ENCODE peak calls at places on chromosomes 2 and 18, in nine cellular contexts. U is breast epithelium, Z is Peyer's patch, E is sigmoid colon, B is H54, W is heart left ventricle, Y is tibial nerve, D is ovary, L is adrenal gland. H is an unnamed sample.

GRCh38 chr2:232890896-232891601 is 21.0 kb downstream of the SNORC start:
- DNase-seq in L (peak), W (no peak), U (peak), Y (peak), E (no peak), Z (peak), B (no peak), D (peak), H (peak)

GRCh38 chr2:1032030-1032429 is 81.4 kb downstream of the SNTG2 start:
- DNase-seq in Z (no peak), D (no peak), B (peak), U (no peak), L (no peak), W (no peak), E (no peak), Y (no peak), H (peak)

GRCh38 chr2:234378440-234378839 is 118.4 kb downstream of the ARL4C start:
- DNase-seq in B (no peak), Z (no peak), E (no peak), W (no peak), U (no peak), L (no peak), Y (no peak), D (no peak), H (no peak)

GRCh38 chr2:164542584-164543021 is 78.7 kb downstream of the GRB14 start:
- DNase-seq in Z (no peak), Y (no peak), W (no peak), D (no peak), E (no peak), L (no peak), U (no peak), B (no peak), H (no peak)

GRCh38 chr2:128838244-128838643 is 519.6 kb upstream of the HS6ST1 start:
- DNase-seq in D (no peak), B (no peak), E (no peak), W (no peak), U (no peak), L (no peak), Z (no peak), Y (no peak), H (no peak)

GRCh38 chr2:98121149-98121548 is 34.2 kb downstream of the VWA3B start:
- DNase-seq in D (no peak), B (no peak), U (no peak), L (no peak), E (no peak), Z (no peak), W (no peak), Y (no peak), H (no peak)

GRCh38 chr2:133379159-133379558 is 189.1 kb downstream of the NCKAP5 start:
- DNase-seq in D (no peak), U (no peak), Z (no peak), E (no peak), Y (no peak), L (no peak), W (no peak), B (no peak), H (no peak)

GRCh38 chr2:184597571-184597980 is 753 bp upstream of the ZNF804A start:
- DNase-seq in U (no peak), E (no peak), B (peak), Y (no peak), L (no peak), D (no peak), Z (peak), W (no peak), H (no peak)

GRCh38 chr2:112593761-112594160 is 9.4 kb downstream of the CHCHD5 start:
- DNase-seq in W (no peak), Y (no peak), B (no peak), Z (no peak), D (no peak), U (no peak), L (no peak), E (no peak), H (no peak)

GRCh38 chr2:148874868-148875341 is at the start of gene KIF5C:
- DNase-seq in U (peak), B (peak), D (peak), L (peak), W (peak), Z (peak), Y (peak), E (peak), H (peak)

GRCh38 chr18:7272268-7273049 is 41.6 kb downstream of the LRRC30 start:
- DNase-seq in U (no peak), Y (peak), W (peak), E (peak), L (peak), B (peak), Z (peak), D (peak), H (peak)

GRCh38 chr2:202375006-202375610 is 1.0 kb upstream of the BMPR2 start:
- DNase-seq in E (peak), Y (peak), B (peak), D (peak), L (peak), U (peak), W (peak), Z (peak), H (peak)

GRCh38 chr18:57137847-57138246 is 9.0 kb upstream of the BOD1L2 start:
- DNase-seq in D (no peak), B (no peak), Y (no peak), L (no peak), E (no peak), U (no peak), W (no peak), Z (no peak), H (no peak)

GRCh38 chr18:62690416-62690815 is 24.9 kb upstream of the PHLPP1 start:
- DNase-seq in U (no peak), L (no peak), Z (no peak), Y (no peak), B (no peak), D (no peak), E (no peak), W (no peak), H (no peak)

GRCh38 chr2:196431957-196432356 is 207.6 kb upstream of the CCDC150 start:
- DNase-seq in L (no peak), B (no peak), U (no peak), D (no peak), Y (no peak), E (no peak), W (no peak), Z (no peak), H (no peak)

GRCh38 chr2:218395456-218395825 is 4.2 kb upstream of the CTDSP1 start:
- DNase-seq in Y (no peak), E (peak), D (no peak), L (peak), W (peak), Z (no peak), B (no peak), U (no peak), H (peak)

GRCh38 chr2:120481446-120482194 is 135.7 kb downstream of the INHBB start:
- DNase-seq in W (no peak), E (peak), Z (peak), D (no peak), L (no peak), Y (no peak), U (peak), B (no peak), H (no peak)

GRCh38 chr2:147100406-147101035 is 744.3 kb upstream of the ACVR2A start:
- DNase-seq in W (no peak), Y (no peak), B (no peak), U (no peak), Z (no peak), L (no peak), D (no peak), E (no peak), H (no peak)

GRCh38 chr2:10375570-10376266 is 72.4 kb downstream of the ODC1 start:
- DNase-seq in Y (no peak), E (no peak), L (no peak), D (no peak), U (no peak), Z (no peak), W (no peak), B (no peak), H (no peak)

GRCh38 chr2:32168513-32168912 is 2.8 kb downstream of the SLC30A6 start:
- DNase-seq in B (no peak), D (no peak), U (no peak), Z (no peak), E (no peak), Y (no peak), L (no peak), W (no peak), H (no peak)

GRCh38 chr2:158473719-158474392 is 17.1 kb downstream of the PKP4 start:
- DNase-seq in E (no peak), D (no peak), B (no peak), L (no peak), Z (no peak), Y (no peak), U (no peak), W (no peak), H (no peak)

GRCh38 chr2:109265369-109265768 is 136.4 kb downstream of the SH3RF3 start:
- DNase-seq in Y (no peak), B (no peak), D (no peak), Z (no peak), E (no peak), W (no peak), U (no peak), L (peak), H (no peak)

GRCh38 chr2:70888389-70888924 is 47.2 kb upstream of the ATP6V1B1 start:
- DNase-seq in U (no peak), W (no peak), D (no peak), L (no peak), B (no peak), Z (no peak), Y (no peak), E (no peak), H (no peak)

GRCh38 chr2:197011777-197012641 is 85.5 kb upstream of the PGAP1 start:
- DNase-seq in B (no peak), E (no peak), D (no peak), U (no peak), Y (no peak), W (no peak), L (no peak), Z (no peak), H (no peak)

GRCh38 chr2:102143450-102143985 is 972 bp downstream of the IL1R1 start:
- DNase-seq in Y (no peak), Z (no peak), W (peak), D (no peak), E (peak), B (no peak), U (no peak), L (peak), H (peak)

GRCh38 chr2:14676371-14676770 is 43.9 kb downstream of the LRATD1 start:
- DNase-seq in L (no peak), E (no peak), Y (no peak), W (no peak), Z (no peak), D (no peak), U (no peak), B (no peak), H (no peak)

GRCh38 chr2:187627153-187627552 is 72.9 kb upstream of the TFPI start:
- DNase-seq in D (no peak), Y (no peak), B (no peak), U (no peak), Z (no peak), W (no peak), E (no peak), L (no peak), H (no peak)

GRCh38 chr2:37766087-37766486 is 94.6 kb upstream of the CDC42EP3 start:
- DNase-seq in B (no peak), U (no peak), L (no peak), E (no peak), Y (no peak), D (no peak), Z (no peak), W (no peak), H (no peak)

GRCh38 chr2:200203381-200203827 is 103.1 kb upstream of the SPATS2L start:
- DNase-seq in U (no peak), Z (no peak), W (no peak), E (no peak), Y (no peak), L (no peak), D (no peak), B (no peak), H (no peak)
- TF ChIP-seq POLR2A in U (no peak), Z (no peak), W (no peak), E (no peak), Y (no peak), L (no peak), D (no peak), B (no peak), H (no peak)

GRCh38 chr2:239308696-239309397 is 92.0 kb downstream of the HDAC4 start:
- DNase-seq in W (no peak), L (peak), Z (peak), D (peak), Y (no peak), U (peak), B (no peak), E (peak), H (peak)
- TF ChIP-seq POLR2A in W (no peak), L (peak), Z (no peak), D (no peak), Y (no peak), U (no peak), B (no peak), E (peak), H (no peak)

GRCh38 chr2:143996974-143997373 is 522.9 kb downstream of the ZEB2 start:
- DNase-seq in L (no peak), Y (no peak), U (no peak), B (no peak), W (no peak), E (no peak), D (no peak), Z (no peak), H (no peak)
- TF ChIP-seq POLR2A in L (no peak), Y (no peak), U (no peak), B (no peak), W (no peak), E (no peak), D (no peak), Z (no peak), H (no peak)

GRCh38 chr2:86140969-86141392 is 34.9 kb downstream of the PTCD3 start:
- DNase-seq in U (no peak), D (no peak), Z (no peak), W (no peak), Y (no peak), E (no peak), B (no peak), L (no peak), H (no peak)
- TF ChIP-seq POLR2A in U (no peak), D (no peak), Z (no peak), W (no peak), Y (no peak), E (no peak), B (no peak), L (no peak), H (no peak)

DNA sequence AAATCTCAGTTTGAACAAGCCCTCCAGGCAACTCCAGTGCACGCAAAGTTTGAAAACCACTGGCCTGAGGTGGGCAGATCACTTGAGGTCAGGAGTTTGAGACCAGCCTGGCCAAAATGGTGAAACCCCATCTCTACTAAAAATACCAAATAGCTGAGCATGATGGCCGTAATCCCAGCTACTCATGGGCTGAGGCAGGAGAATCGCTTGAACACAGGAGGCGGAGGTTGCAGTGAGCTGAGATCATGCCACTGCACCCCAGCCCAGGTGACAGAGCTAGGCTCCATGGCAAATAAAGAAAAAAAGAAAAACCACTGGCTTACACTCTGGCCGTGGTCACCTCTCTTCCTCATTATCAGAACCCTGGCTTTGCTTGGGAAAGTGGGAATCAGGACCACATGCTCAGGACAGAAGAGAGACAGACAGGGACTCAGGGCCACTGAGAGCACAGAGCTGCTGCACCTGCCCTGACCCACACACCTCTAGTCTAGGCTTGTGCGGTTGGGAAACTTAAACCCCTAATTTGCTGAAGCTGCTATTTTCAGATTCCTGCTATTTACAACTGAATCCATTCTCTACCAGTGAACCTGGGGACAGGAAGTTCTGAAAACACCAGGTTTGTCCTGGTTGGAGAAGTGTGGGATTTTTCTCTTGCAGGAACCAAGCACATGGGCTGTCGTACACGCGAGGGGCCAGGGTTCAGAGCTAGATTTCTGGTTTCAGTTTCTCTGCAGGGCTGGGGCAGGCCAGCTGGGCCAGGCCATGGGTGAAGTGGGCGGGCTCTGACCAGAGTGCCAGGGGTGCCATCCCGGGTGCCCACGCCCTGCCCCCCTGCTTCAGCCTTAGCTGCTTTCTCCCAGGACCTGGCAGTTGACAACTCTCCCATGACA is 51.6 kb upstream of the SLC1A4 start:
- DNase-seq in D (no peak), Z (peak), E (no peak), W (peak), B (no peak), Y (no peak), L (peak), U (no peak), H (peak)
- TF ChIP-seq POLR2A in D (no peak), Z (no peak), E (no peak), W (no peak), B (no peak), Y (no peak), L (peak), U (no peak), H (peak)

GRCh38 chr2:201260302-201260800 is at the start of gene CASP8:
- DNase-seq in D (peak), W (peak), Y (no peak), B (no peak), E (no peak), Z (no peak), L (peak), U (no peak), H (peak)
- TF ChIP-seq POLR2A in D (no peak), W (no peak), Y (no peak), B (no peak), E (no peak), Z (peak), L (no peak), U (no peak), H (no peak)

DNA sequence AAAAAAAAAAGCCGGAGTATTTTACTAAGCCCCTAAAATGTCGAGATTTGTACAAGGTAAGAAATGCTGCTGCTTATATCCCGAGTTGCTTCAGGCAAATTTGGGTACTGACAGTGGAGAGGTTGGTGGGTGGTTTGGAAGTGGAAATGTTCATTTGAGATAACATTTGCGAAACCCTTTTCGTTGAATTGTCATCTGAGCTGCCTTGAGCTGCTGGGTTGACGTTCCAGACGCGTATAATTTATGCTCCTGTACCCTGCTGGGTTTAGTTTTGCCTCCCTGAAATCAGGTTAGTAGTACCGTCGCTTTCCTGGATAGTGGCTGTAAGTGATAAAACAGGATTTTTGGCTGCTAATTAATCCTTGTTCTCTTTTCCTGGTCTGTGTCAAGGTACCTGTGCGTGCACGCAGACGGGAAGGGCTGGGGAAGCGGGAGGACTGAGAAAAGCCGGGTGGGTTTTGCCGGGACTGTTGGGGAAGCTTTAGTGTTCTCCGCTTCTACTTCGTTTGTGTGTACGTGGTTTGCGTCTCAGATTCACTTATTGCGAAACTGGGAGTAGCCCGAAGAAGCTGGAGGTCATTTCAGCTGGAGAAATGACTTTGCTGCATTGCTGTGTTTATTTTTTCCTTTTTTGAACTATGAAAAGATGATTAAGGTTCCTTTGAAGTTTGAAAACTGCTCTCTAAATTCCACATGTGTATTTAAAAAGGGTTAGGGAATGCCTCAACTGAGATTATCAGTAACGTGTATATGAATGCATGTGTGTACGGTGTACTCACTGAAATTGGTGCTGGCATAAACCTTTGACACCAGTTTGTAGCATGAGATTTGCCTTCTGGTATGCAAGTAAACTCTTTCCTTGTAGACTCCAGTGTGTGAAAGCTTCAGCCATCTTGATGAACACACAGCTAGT is 709 bp downstream of the UGP2 start:
- DNase-seq in B (no peak), Z (peak), W (peak), L (peak), U (no peak), Y (peak), E (peak), D (peak), H (no peak)
- TF ChIP-seq POLR2A in B (no peak), Z (peak), W (no peak), L (peak), U (no peak), Y (peak), E (peak), D (peak), H (peak)

DNA sequence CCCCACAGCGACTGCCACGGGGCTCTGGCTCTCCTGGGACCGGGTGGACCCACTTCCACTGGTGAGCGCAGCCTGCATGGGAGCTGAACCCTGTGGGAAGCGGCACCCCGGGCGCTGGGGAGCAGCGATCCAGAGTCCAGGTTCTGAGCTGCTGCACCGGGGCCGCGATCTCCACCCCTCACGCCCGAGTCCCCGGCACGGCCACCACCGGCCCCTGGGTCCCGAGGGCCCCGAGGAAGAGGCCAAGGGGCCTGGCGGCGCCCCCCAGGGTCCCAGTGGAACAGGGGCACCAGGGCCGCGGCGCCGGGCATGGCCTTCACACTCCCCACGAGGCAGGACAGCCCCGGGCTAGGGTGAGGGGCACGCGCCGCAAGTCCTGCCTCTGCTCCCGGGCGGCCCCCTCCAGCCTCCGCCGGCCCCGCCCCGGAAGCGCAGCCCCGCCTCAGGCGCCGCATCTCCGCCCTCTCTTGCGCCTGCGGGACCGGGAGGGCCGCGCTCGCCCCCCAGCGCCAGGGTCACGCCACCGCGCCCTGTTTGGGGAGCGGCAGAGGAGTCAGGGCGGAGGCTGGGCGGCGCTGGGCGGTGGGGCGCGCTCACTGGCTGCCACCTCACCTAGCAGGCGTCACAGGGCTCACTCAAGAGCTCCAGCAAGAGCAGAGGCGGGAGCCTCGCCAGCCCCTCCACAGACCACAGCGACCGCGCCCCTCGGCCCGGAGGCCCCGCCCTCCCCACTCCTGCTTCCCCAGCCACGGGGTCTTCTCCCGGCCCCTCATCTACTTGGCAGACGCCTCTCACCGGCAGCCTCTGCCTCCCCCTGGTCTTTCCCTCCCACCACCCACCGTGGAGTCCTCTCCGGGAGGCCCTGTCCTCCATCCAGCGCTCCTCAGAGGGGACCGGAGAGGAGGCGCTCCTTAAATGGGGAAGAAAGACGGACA is 26.8 kb downstream of the THAP4 start:
- DNase-seq in U (peak), L (peak), Y (peak), D (peak), W (peak), B (peak), E (peak), Z (peak), H (peak)
- TF ChIP-seq POLR2A in U (no peak), L (peak), Y (no peak), D (no peak), W (no peak), B (peak), E (peak), Z (peak), H (peak)